ENCODE peak calls at places on chromosomes 1 and 21, in seven cellular contexts. One of them, this sample, is unnamed.

GRCh38 chr1:228282329-228283042 is 74.6 kb downstream of the OBSCN start:
- DNase-seq in GM12878: no peak
- DNase-seq in upper lobe of right lung: peak; percentile 59
- DNase-seq in adrenal gland: no peak
- DNase-seq in cardiac muscle cell: no peak
- DNase-seq in left ventricle myocardium inferior: no peak
- DNase-seq in A549: no peak
- DNase-seq in this sample: peak; percentile 66

GRCh38 chr1:193749868-193750267 is 563.5 kb upstream of the B3GALT2 start:
- DNase-seq in GM12878: no peak
- DNase-seq in upper lobe of right lung: no peak
- DNase-seq in adrenal gland: no peak
- DNase-seq in cardiac muscle cell: no peak
- DNase-seq in left ventricle myocardium inferior: no peak
- DNase-seq in A549: no peak
- DNase-seq in this sample: no peak

GRCh38 chr1:43522776-43523480 is 7.8 kb upstream of the PTPRF start:
- DNase-seq in GM12878: no peak
- DNase-seq in upper lobe of right lung: peak; percentile 61
- DNase-seq in adrenal gland: no peak
- DNase-seq in cardiac muscle cell: no peak
- DNase-seq in left ventricle myocardium inferior: no peak
- DNase-seq in A549: peak; percentile 92
- DNase-seq in this sample: no peak

GRCh38 chr1:31436596-31437432 is 23.8 kb downstream of the SERINC2 start:
- DNase-seq in GM12878: no peak
- DNase-seq in upper lobe of right lung: peak; percentile 48
- DNase-seq in adrenal gland: no peak
- DNase-seq in cardiac muscle cell: no peak
- DNase-seq in left ventricle myocardium inferior: no peak
- DNase-seq in A549: no peak
- DNase-seq in this sample: no peak

GRCh38 chr1:159945483-159946241 is at the start of gene IGSF9:
- DNase-seq in GM12878: no peak
- DNase-seq in upper lobe of right lung: peak; percentile 88
- DNase-seq in adrenal gland: peak; percentile 51
- DNase-seq in cardiac muscle cell: peak; percentile 95
- DNase-seq in left ventricle myocardium inferior: peak; percentile 85
- DNase-seq in A549: peak; percentile 71
- DNase-seq in this sample: peak; percentile 78

GRCh38 chr21:34688715-34689114 is 19.9 kb downstream of the CLIC6 start:
- DNase-seq in GM12878: no peak
- DNase-seq in upper lobe of right lung: no peak
- DNase-seq in adrenal gland: no peak
- DNase-seq in cardiac muscle cell: no peak
- DNase-seq in left ventricle myocardium inferior: no peak
- DNase-seq in A549: no peak
- DNase-seq in this sample: no peak

GRCh38 chr1:7104053-7104738 is 318.9 kb downstream of the CAMTA1 start:
- DNase-seq in GM12878: no peak
- DNase-seq in upper lobe of right lung: no peak
- DNase-seq in adrenal gland: no peak
- DNase-seq in cardiac muscle cell: peak; percentile 51
- DNase-seq in left ventricle myocardium inferior: no peak
- DNase-seq in A549: no peak
- DNase-seq in this sample: no peak

GRCh38 chr1:2807678-2808385 is 6.3 kb upstream of the TTC34 start:
- DNase-seq in GM12878: no peak
- DNase-seq in upper lobe of right lung: no peak
- DNase-seq in adrenal gland: no peak
- DNase-seq in cardiac muscle cell: no peak
- DNase-seq in left ventricle myocardium inferior: no peak
- DNase-seq in A549: no peak
- DNase-seq in this sample: no peak

GRCh38 chr21:43352568-43353281 is 74.2 kb downstream of the SIK1 start:
- DNase-seq in GM12878: peak; percentile 100
- DNase-seq in upper lobe of right lung: no peak
- DNase-seq in adrenal gland: no peak
- DNase-seq in cardiac muscle cell: no peak
- DNase-seq in left ventricle myocardium inferior: no peak
- DNase-seq in A549: peak; percentile 71
- DNase-seq in this sample: no peak

GRCh38 chr1:226820935-226821718 is 49.3 kb upstream of the PSEN2 start:
- DNase-seq in GM12878: no peak
- DNase-seq in upper lobe of right lung: no peak
- DNase-seq in adrenal gland: peak; percentile 93
- DNase-seq in cardiac muscle cell: no peak
- DNase-seq in left ventricle myocardium inferior: peak; percentile 77
- DNase-seq in A549: peak; percentile 65
- DNase-seq in this sample: peak; percentile 84

GRCh38 chr1:168801032-168801745 is 72.2 kb upstream of the DPT start:
- DNase-seq in GM12878: no peak
- DNase-seq in upper lobe of right lung: no peak
- DNase-seq in adrenal gland: no peak
- DNase-seq in cardiac muscle cell: no peak
- DNase-seq in left ventricle myocardium inferior: no peak
- DNase-seq in A549: no peak
- DNase-seq in this sample: no peak

DNA sequence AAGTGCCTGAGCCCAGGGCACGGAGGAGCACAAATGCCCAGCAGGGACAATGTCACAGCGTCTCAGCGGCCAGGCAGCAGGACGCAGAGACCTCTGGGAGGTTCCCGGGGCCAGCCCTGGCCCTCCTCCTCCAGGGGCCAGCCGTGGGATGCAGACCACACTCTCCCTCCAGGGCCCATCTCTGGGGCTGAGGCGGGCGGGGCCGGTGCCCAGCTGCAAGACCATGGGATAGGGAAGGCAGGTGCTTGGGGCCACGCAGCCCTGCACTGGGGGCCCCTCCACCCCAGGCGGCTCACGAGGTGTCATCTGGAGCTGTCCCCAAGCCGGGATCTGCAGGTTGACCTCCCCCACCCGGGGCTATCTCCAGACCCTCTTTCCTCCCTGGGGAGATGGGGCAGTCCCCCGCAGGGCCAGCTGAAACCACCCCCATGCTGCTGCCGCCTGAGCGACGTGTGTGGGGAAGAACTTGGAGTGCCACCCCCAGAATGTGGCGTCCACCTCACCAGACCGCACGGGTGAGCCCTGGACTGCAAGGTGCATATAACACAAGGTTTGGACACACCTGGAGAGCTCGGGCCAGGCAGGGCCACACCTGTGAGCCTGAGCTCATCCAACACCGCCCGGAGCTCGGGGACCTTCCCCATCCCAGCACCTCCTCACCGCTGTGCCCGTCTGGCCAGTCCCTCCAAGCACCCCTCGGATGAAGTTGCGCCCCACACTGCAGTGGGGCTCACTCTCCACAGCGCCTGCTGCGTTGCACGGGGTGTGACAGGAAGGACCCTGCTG is 4.1 kb upstream of the TTLL10 start:
- DNase-seq in GM12878: no peak
- DNase-seq in upper lobe of right lung: no peak
- DNase-seq in adrenal gland: no peak
- DNase-seq in cardiac muscle cell: no peak
- DNase-seq in left ventricle myocardium inferior: peak; percentile 6
- DNase-seq in A549: no peak
- DNase-seq in this sample: no peak
- H3K4me3 ChIP-seq in GM12878: no peak overlapping the region
- H3K4me3 ChIP-seq in upper lobe of right lung: no peak overlapping the region
- H3K4me3 ChIP-seq in adrenal gland: no peak overlapping the region
- H3K4me3 ChIP-seq in cardiac muscle cell: no peak overlapping the region
- H3K4me3 ChIP-seq in left ventricle myocardium inferior: no peak overlapping the region
- H3K4me3 ChIP-seq in A549: no peak overlapping the region
- H3K4me3 ChIP-seq in this sample: no peak overlapping the region

DNA sequence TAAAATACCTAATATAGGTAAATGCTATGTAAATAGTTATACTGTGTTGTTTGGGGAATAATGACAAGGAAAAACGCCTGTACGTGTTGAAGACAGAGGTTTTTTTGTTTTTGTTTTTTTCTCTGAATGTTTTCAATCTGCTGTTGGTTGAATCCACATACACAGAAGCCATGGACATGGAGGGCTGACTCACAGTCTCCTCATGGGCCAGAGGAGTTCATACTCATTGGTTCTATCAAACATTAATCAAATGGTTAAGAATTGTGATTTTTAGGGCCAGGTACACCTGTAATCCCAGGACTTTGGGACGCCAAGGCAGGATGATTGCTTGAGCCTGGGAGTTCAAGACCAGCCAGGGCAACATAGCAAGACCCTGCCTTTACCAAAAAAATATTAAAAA is 20.5 kb downstream of the MIER1 start:
- DNase-seq in GM12878: no peak
- DNase-seq in upper lobe of right lung: no peak
- DNase-seq in adrenal gland: no peak
- DNase-seq in cardiac muscle cell: no peak
- DNase-seq in left ventricle myocardium inferior: no peak
- DNase-seq in A549: no peak
- DNase-seq in this sample: no peak
- H3K27ac ChIP-seq in GM12878: no peak overlapping the region
- H3K27ac ChIP-seq in upper lobe of right lung: no peak overlapping the region
- H3K27ac ChIP-seq in adrenal gland: no peak overlapping the region
- H3K27ac ChIP-seq in cardiac muscle cell: no peak overlapping the region
- H3K27ac ChIP-seq in left ventricle myocardium inferior: no peak overlapping the region
- H3K27ac ChIP-seq in A549: peak overlapping the region; percentile 73
- H3K27ac ChIP-seq in this sample: no peak overlapping the region

GRCh38 chr1:24855474-24855873 is 74.6 kb downstream of the RUNX3 start:
- DNase-seq in GM12878: no peak
- DNase-seq in upper lobe of right lung: no peak
- DNase-seq in adrenal gland: no peak
- DNase-seq in cardiac muscle cell: no peak
- DNase-seq in left ventricle myocardium inferior: no peak
- DNase-seq in A549: no peak
- DNase-seq in this sample: no peak

GRCh38 chr1:24853656-24854055 is 76.4 kb downstream of the RUNX3 start:
- DNase-seq in GM12878: no peak
- DNase-seq in upper lobe of right lung: no peak
- DNase-seq in adrenal gland: no peak
- DNase-seq in cardiac muscle cell: no peak
- DNase-seq in left ventricle myocardium inferior: no peak
- DNase-seq in A549: no peak
- DNase-seq in this sample: no peak

GRCh38 chr1:24847995-24848857 is 81.8 kb downstream of the RUNX3 start:
- DNase-seq in GM12878: peak; percentile 71
- DNase-seq in upper lobe of right lung: peak; percentile 95
- DNase-seq in adrenal gland: peak; percentile 96
- DNase-seq in cardiac muscle cell: peak; percentile 92
- DNase-seq in left ventricle myocardium inferior: peak; percentile 94
- DNase-seq in A549: peak; percentile 80
- DNase-seq in this sample: peak; percentile 93

GRCh38 chr1:24850353-24850905 is 79.6 kb downstream of the RUNX3 start:
- DNase-seq in GM12878: no peak
- DNase-seq in upper lobe of right lung: no peak
- DNase-seq in adrenal gland: no peak
- DNase-seq in cardiac muscle cell: no peak
- DNase-seq in left ventricle myocardium inferior: no peak
- DNase-seq in A549: no peak
- DNase-seq in this sample: no peak

DNA sequence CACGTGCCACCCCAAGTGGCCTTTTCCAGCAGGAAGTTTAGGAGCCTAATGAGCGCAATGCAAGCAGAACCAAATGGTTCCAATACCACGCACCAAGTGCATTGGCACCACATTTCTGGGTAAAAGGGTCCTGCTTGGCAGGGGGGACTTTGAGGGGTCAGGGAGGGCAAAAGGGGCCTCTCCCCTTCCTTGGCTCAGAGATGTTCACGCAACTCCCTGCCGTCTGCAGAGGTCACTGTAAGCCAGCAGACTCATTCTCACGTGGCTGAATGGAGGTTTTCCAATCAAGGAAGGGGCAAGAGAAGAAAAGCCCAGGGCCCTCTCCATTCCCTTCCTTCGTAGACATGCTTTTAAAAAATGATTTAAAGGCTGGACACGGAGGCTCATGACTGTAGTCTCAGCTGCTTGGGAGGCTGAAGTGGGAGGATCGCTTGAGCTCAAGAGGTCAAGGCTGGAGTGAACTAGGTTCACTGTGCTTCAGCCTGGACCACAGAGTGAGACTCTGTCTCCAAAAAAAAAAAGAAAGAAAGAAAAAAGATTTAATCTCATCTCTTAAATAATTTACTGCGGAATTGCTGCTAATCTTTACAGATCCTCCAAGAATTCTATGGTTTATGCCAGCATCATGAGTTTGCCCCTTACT is 80.3 kb downstream of the RUNX3 start:
- DNase-seq in GM12878: no peak
- DNase-seq in upper lobe of right lung: no peak
- DNase-seq in adrenal gland: no peak
- DNase-seq in cardiac muscle cell: peak; percentile 55
- DNase-seq in left ventricle myocardium inferior: no peak
- DNase-seq in A549: peak; percentile 40
- DNase-seq in this sample: no peak
- TF ChIP-seq CTCF in GM12878: peak; percentile 85
- TF ChIP-seq CTCF in upper lobe of right lung: peak; percentile 32
- TF ChIP-seq CTCF in adrenal gland: no peak
- TF ChIP-seq CTCF in cardiac muscle cell: peak; percentile 19
- TF ChIP-seq CTCF in left ventricle myocardium inferior: peak; percentile 41
- TF ChIP-seq CTCF in A549: peak; percentile 37
- TF ChIP-seq CTCF in this sample: no peak

DNA sequence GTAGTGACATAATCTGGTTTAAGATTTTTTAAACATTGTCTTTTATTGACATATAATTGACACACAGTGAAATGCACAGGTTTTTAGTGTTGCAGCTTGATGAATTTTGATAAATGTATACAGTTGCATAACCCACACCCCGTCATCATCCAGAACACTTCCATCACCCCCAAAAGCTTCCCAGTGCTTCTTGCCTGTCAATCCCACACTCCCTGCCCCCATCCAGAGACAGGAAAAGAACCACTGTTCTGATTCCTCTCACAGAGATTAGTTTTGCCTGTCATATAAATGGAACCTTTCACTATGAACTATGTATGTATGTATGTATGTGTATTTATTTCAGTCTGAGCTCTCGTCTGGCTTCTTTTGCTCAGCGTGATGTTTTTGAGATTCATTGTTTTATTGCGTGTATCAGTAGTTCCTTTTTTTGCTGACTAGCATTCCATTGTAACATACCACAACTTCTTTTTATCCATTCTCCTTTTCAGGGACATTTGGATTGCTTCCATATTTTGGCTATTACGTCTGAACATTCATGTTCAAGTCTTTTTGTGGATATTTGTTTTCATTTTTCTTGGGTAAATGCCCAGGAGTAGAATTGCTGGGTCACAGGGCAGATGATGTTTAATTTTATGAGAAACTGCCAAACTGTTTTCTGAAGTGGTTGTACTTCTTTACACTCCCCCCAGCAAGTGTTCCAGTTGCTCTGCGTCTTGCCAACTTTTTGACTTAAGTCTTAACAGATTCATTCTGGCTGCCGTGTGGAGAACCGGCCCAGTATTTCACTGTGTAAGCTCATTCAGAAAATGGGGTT is 8.7 kb downstream of the UBIAD1 start:
- DNase-seq in GM12878: no peak
- DNase-seq in upper lobe of right lung: no peak
- DNase-seq in adrenal gland: peak; percentile 54
- DNase-seq in cardiac muscle cell: no peak
- DNase-seq in left ventricle myocardium inferior: no peak
- DNase-seq in A549: no peak
- DNase-seq in this sample: no peak
- H3K4me3 ChIP-seq in GM12878: no peak overlapping the region
- H3K4me3 ChIP-seq in upper lobe of right lung: no peak overlapping the region
- H3K4me3 ChIP-seq in adrenal gland: no peak overlapping the region
- H3K4me3 ChIP-seq in cardiac muscle cell: no peak overlapping the region
- H3K4me3 ChIP-seq in left ventricle myocardium inferior: no peak overlapping the region
- H3K4me3 ChIP-seq in A549: no peak overlapping the region
- H3K4me3 ChIP-seq in this sample: no peak overlapping the region